ENCODE peak calls at places on chromosomes 3 and 15, in seven cellular contexts. J is colonic mucosa, I is epithelial cell of proximal tubule, P is glutamatergic neuron, C is foreskin fibroblast, D is foreskin keratinocyte, Y is nephron progenitor cell. M is an unnamed sample.

GRCh38 chr3:117695321-117695720 is 985.7 kb downstream of the TUSC7 start:
- DNase-seq in J (no peak), I (no peak), P (no peak), C (peak; percentile 66), D (no peak), Y (no peak), M (no peak)

GRCh38 chr3:420584-420983 is 224.0 kb downstream of the CHL1 start:
- DNase-seq in J (no peak), I (no peak), P (no peak), C (no peak), D (no peak), Y (no peak), M (no peak)

GRCh38 chr15:96184297-96184696 is 146.2 kb upstream of the NR2F2 start:
- DNase-seq in J (no peak), I (peak; percentile 51), P (no peak), C (no peak), D (no peak), Y (no peak), M (no peak)

GRCh38 chr15:89132611-89133242 is 44.5 kb downstream of the ABHD2 start:
- DNase-seq in J (no peak), I (no peak), P (no peak), C (no peak), D (no peak), Y (no peak), M (no peak)

GRCh38 chr3:119582178-119582577 is 2.9 kb downstream of the ADPRH start:
- DNase-seq in J (no peak), I (no peak), P (no peak), C (no peak), D (peak; percentile 40), Y (no peak), M (no peak)

GRCh38 chr15:36590838-36591237 is 11.4 kb downstream of the CDIN1 start:
- DNase-seq in J (no peak), I (no peak), P (no peak), C (peak; percentile 31), D (peak; percentile 80), Y (no peak), M (no peak)

GRCh38 chr15:99909914-99910313 is 176.7 kb upstream of the LYSMD4 start:
- DNase-seq in J (no peak), I (no peak), P (no peak), C (no peak), D (no peak), Y (no peak), M (no peak)

GRCh38 chr15:77533986-77534385 is 98.7 kb downstream of the LINGO1 start:
- DNase-seq in J (no peak), I (no peak), P (no peak), C (peak; percentile 38), D (no peak), Y (no peak), M (no peak)

GRCh38 chr3:172609750-172610149 is 86.5 kb upstream of the TNFSF10 start:
- DNase-seq in J (no peak), I (no peak), P (no peak), C (no peak), D (no peak), Y (no peak), M (no peak)

GRCh38 chr15:64774556-64775523 is 549 bp downstream of the RBPMS2 start:
- DNase-seq in J (no peak), I (no peak), P (peak; percentile 33), C (peak; percentile 24), D (no peak), Y (peak; percentile 70), M (no peak)

GRCh38 chr15:70195808-70196304 is 98.1 kb upstream of the TLE3 start:
- DNase-seq in J (peak; percentile 41), I (no peak), P (no peak), C (peak; percentile 87), D (peak; percentile 49), Y (peak; percentile 20), M (peak; percentile 44)

GRCh38 chr15:92059036-92059970 is 205.8 kb downstream of the SLCO3A1 start:
- DNase-seq in J (no peak), I (no peak), P (no peak), C (no peak), D (peak; percentile 23), Y (no peak), M (no peak)

GRCh38 chr3:112372396-112372795 is 39.4 kb downstream of the CD200 start:
- DNase-seq in J (no peak), I (no peak), P (no peak), C (no peak), D (no peak), Y (no peak), M (no peak)

GRCh38 chr3:15443826-15444524 is 16.6 kb downstream of the EAF1 start:
- DNase-seq in J (no peak), I (no peak), P (no peak), C (no peak), D (no peak), Y (no peak), M (no peak)

DNA sequence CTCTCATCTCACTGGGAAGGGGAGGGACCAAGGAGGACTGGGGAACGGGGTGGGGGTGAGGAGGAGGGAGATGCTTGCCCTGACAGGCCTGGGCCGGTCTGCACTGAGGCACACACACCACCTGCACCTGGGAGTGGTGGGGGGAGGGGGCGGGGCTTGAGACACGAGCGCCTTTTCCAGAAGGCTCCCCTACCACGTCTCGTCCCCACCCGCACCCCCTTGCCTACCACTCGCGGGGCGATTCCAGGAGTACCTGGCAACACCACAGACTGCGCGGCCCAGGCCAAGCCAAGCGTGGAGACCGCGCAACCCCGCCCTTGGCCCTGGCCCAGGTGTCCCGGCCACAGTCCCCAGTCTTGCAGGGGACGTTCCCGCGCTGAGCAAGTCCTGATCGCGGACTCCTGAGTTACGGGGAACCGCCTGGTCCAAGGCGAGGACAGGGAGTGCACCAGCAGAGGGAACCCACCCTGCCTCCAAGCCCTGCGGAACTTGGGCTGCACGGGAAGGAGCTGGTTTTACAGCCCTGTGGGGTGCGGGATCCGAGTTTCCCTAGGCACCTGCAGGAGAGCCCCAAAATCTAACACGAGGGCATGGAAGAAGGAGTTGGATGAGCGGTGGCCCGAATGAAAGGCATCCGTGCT is 68.1 kb upstream of the SH3GL3 start:
- DNase-seq in J (no peak), I (no peak), P (no peak), C (no peak), D (peak; percentile 80), Y (no peak), M (no peak)
- TF ChIP-seq CTCF in J (no peak), I (peak; percentile 15), P (no peak), C (no peak), D (no peak), Y (no peak), M (no peak)

DNA sequence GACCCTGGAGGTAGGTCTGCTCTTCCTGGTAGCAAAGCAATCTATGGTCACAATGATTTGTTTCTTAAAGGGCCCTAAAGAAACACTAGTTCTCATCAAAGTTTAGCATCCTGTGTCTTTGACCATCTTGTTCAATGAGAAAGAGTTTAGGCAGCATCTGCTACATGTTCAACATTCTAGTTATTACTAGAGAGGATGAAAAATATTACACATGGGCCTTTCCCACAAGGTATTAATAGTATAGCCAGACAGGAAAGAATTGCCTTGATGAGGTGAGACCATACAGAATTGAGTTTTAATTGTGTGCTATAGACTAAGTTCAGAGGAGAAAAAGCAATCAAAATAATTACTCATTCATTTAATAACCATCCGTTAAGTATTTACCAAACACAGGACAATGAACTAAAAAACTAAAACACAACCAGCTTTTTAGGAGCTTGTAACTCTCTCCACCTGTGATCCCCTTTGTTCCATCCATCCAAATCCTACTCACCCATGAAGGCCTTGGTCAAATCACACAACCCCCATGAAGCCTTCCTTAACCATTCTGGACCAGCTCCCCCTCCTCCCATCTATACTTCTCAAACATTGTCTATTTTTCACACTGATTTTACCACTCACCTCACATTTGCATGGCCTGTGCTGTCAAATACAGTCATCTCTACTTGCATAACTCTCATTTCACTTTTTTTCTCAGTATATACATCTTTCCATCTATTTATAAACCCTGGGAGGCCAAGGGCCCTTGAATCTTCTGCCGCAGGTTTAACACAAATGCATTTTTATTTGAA is 122.9 kb downstream of the RORA start:
- DNase-seq in J (no peak), I (no peak), P (no peak), C (no peak), D (no peak), Y (no peak), M (no peak)
- TF ChIP-seq CTCF in J (no peak), I (no peak), P (no peak), C (no peak), D (no peak), Y (no peak), M (no peak)

GRCh38 chr3:9951598-9951961 is 628 bp downstream of the PRRT3 start:
- DNase-seq in J (no peak), I (no peak), P (no peak), C (no peak), D (no peak), Y (no peak), M (no peak)

GRCh38 chr3:9951962-9952805 is at the start of gene PRRT3:
- DNase-seq in J (no peak), I (no peak), P (peak; percentile 81), C (peak; percentile 78), D (no peak), Y (peak; percentile 73), M (no peak)

GRCh38 chr3:9955067-9955502 is 2.9 kb upstream of the PRRT3 start:
- DNase-seq in J (no peak), I (no peak), P (no peak), C (peak; percentile 74), D (no peak), Y (no peak), M (no peak)

GRCh38 chr3:9955611-9956352 is 3.6 kb upstream of the PRRT3 start:
- DNase-seq in J (no peak), I (no peak), P (no peak), C (peak; percentile 52), D (no peak), Y (no peak), M (no peak)

DNA sequence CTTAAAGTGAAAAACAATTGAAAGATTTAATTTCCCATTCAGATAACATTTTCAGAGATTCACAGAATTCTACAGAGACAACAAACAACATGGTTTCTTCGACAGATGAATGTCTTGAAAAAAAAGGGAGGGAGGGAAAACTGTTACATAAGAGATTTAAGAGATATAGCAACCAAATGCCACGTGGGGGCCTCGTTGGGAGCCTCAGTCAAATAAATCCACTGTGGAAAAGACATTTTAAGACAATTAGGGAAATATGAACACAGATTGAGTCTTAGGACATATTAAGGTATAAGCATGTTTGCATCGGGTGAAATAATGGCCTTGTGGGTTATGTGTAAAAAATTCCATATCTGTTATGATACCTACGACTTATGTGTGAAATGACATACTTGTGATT is 5.0 kb upstream of the PRRT3 start:
- DNase-seq in J (no peak), I (no peak), P (no peak), C (peak; percentile 56), D (no peak), Y (no peak), M (no peak)
- TF ChIP-seq CTCF in J (no peak), I (peak; percentile 21), P (no peak), C (peak; percentile 7), D (peak; percentile 27), Y (no peak), M (peak; percentile 15)

DNA sequence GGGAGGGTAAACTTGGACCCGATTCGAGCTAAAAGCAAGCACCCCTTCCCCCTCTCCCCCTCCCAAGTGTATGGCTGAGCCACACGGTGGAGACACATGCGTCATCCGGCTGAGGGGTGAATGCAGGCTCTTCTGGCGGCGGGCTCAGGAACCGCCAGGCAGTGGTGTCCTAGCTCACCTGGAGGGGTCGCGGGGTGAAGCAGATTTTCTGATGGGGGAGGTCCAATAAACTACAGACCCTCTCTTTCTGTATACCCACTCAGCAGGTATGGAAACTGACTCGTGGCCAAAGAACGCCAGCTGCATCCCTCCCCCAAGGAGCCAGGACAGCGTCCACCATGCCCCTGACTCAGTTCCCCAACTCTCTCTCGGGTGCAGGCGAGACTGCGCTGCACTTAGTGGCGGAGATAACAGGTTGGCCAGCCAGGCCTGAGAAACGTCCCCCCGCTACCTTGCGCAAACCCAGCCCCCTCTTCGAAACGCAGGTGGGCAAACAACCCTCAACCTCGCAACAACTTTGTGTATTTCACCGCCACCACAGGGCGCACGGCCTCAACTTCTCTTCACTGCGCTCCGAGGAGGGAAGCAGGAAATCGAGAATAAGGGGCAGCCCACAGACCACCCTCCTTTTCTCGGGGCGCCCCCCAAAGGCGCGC is 1.3 kb downstream of the MAGI1 start:
- DNase-seq in J (peak; percentile 60), I (no peak), P (peak; percentile 31), C (peak; percentile 79), D (no peak), Y (peak; percentile 39), M (no peak)
- TF ChIP-seq CTCF in J (peak; percentile 19), I (peak; percentile 44), P (no peak), C (peak; percentile 25), D (peak; percentile 47), Y (no peak), M (peak; percentile 35)

M was measured in AG09319.